ENCODE peak calls at places on chromosome 6, in five cellular contexts. One of them, this sample, is unnamed.

GRCh38 chr6:126963077-126963809 is 155.2 kb upstream of the RSPO3 start:
- DNase-seq in nephron progenitor cell: no peak
- DNase-seq in 8988T: no peak
- DNase-seq in OCI-LY7: no peak
- DNase-seq in activated CD4-positive, alpha-beta T cell treated with anti-CD3 and anti-CD28 coated beads, Interleukin-2, amount 50 U/mL, for 24 hours: no peak
- DNase-seq in this sample: no peak

GRCh38 chr6:126625019-126625418 is 285.1 kb downstream of the CENPW start:
- DNase-seq in nephron progenitor cell: peak; percentile 58
- DNase-seq in 8988T: no peak
- DNase-seq in OCI-LY7: no peak
- DNase-seq in activated CD4-positive, alpha-beta T cell treated with anti-CD3 and anti-CD28 coated beads, Interleukin-2, amount 50 U/mL, for 24 hours: no peak
- DNase-seq in this sample: no peak

GRCh38 chr6:26250806-26251075 is 114.3 kb upstream of the BTN3A2 start:
- DNase-seq in nephron progenitor cell: peak; percentile 32
- DNase-seq in 8988T: no peak
- DNase-seq in OCI-LY7: no peak
- DNase-seq in activated CD4-positive, alpha-beta T cell treated with anti-CD3 and anti-CD28 coated beads, Interleukin-2, amount 50 U/mL, for 24 hours: no peak
- DNase-seq in this sample: no peak

GRCh38 chr6:117206951-117207687 is 58.2 kb upstream of the VGLL2 start:
- DNase-seq in nephron progenitor cell: peak; percentile 5
- DNase-seq in 8988T: no peak
- DNase-seq in OCI-LY7: no peak
- DNase-seq in activated CD4-positive, alpha-beta T cell treated with anti-CD3 and anti-CD28 coated beads, Interleukin-2, amount 50 U/mL, for 24 hours: no peak
- DNase-seq in this sample: no peak

GRCh38 chr6:40287296-40287820 is 299.8 kb downstream of the LRFN2 start:
- DNase-seq in nephron progenitor cell: no peak
- DNase-seq in 8988T: no peak
- DNase-seq in OCI-LY7: no peak
- DNase-seq in activated CD4-positive, alpha-beta T cell treated with anti-CD3 and anti-CD28 coated beads, Interleukin-2, amount 50 U/mL, for 24 hours: no peak
- DNase-seq in this sample: no peak

GRCh38 chr6:168300975-168301647 is 18.5 kb downstream of the DACT2 start:
- DNase-seq in nephron progenitor cell: no peak
- DNase-seq in 8988T: no peak
- DNase-seq in OCI-LY7: no peak
- DNase-seq in activated CD4-positive, alpha-beta T cell treated with anti-CD3 and anti-CD28 coated beads, Interleukin-2, amount 50 U/mL, for 24 hours: no peak
- DNase-seq in this sample: no peak

GRCh38 chr6:36364669-36365479 is 22.6 kb downstream of the ETV7 start:
- DNase-seq in nephron progenitor cell: no peak
- DNase-seq in 8988T: no peak
- DNase-seq in OCI-LY7: peak; percentile 22
- DNase-seq in activated CD4-positive, alpha-beta T cell treated with anti-CD3 and anti-CD28 coated beads, Interleukin-2, amount 50 U/mL, for 24 hours: no peak
- DNase-seq in this sample: no peak

GRCh38 chr6:15400572-15401004 is 154.7 kb downstream of the JARID2 start:
- DNase-seq in nephron progenitor cell: peak; percentile 78
- DNase-seq in 8988T: no peak
- DNase-seq in OCI-LY7: no peak
- DNase-seq in activated CD4-positive, alpha-beta T cell treated with anti-CD3 and anti-CD28 coated beads, Interleukin-2, amount 50 U/mL, for 24 hours: no peak
- DNase-seq in this sample: no peak

GRCh38 chr6:168216139-168216538 is 103.4 kb downstream of the DACT2 start:
- DNase-seq in nephron progenitor cell: no peak
- DNase-seq in 8988T: no peak
- DNase-seq in OCI-LY7: no peak
- DNase-seq in activated CD4-positive, alpha-beta T cell treated with anti-CD3 and anti-CD28 coated beads, Interleukin-2, amount 50 U/mL, for 24 hours: no peak
- DNase-seq in this sample: no peak

GRCh38 chr6:126905917-126906316 is 212.6 kb upstream of the RSPO3 start:
- DNase-seq in nephron progenitor cell: no peak
- DNase-seq in 8988T: no peak
- DNase-seq in OCI-LY7: no peak
- DNase-seq in activated CD4-positive, alpha-beta T cell treated with anti-CD3 and anti-CD28 coated beads, Interleukin-2, amount 50 U/mL, for 24 hours: no peak
- DNase-seq in this sample: no peak

GRCh38 chr6:135738646-135739045 is 112.9 kb upstream of the PDE7B start:
- DNase-seq in nephron progenitor cell: no peak
- DNase-seq in 8988T: no peak
- DNase-seq in OCI-LY7: no peak
- DNase-seq in activated CD4-positive, alpha-beta T cell treated with anti-CD3 and anti-CD28 coated beads, Interleukin-2, amount 50 U/mL, for 24 hours: no peak
- DNase-seq in this sample: no peak

GRCh38 chr6:85660181-85660611 is 17.5 kb upstream of the SYNCRIP start:
- DNase-seq in nephron progenitor cell: no peak
- DNase-seq in 8988T: no peak
- DNase-seq in OCI-LY7: no peak
- DNase-seq in activated CD4-positive, alpha-beta T cell treated with anti-CD3 and anti-CD28 coated beads, Interleukin-2, amount 50 U/mL, for 24 hours: no peak
- DNase-seq in this sample: peak; percentile 55

GRCh38 chr6:169858293-169858934 is 107.0 kb downstream of the ERMARD start:
- DNase-seq in nephron progenitor cell: no peak
- DNase-seq in 8988T: no peak
- DNase-seq in OCI-LY7: no peak
- DNase-seq in activated CD4-positive, alpha-beta T cell treated with anti-CD3 and anti-CD28 coated beads, Interleukin-2, amount 50 U/mL, for 24 hours: no peak
- DNase-seq in this sample: no peak

GRCh38 chr6:42095776-42096541 is 45.6 kb downstream of the TAF8 start:
- DNase-seq in nephron progenitor cell: no peak
- DNase-seq in 8988T: no peak
- DNase-seq in OCI-LY7: no peak
- DNase-seq in activated CD4-positive, alpha-beta T cell treated with anti-CD3 and anti-CD28 coated beads, Interleukin-2, amount 50 U/mL, for 24 hours: no peak
- DNase-seq in this sample: no peak

GRCh38 chr6:84358581-84358980 is 131.1 kb upstream of the CEP162 start:
- DNase-seq in nephron progenitor cell: no peak
- DNase-seq in 8988T: no peak
- DNase-seq in OCI-LY7: no peak
- DNase-seq in activated CD4-positive, alpha-beta T cell treated with anti-CD3 and anti-CD28 coated beads, Interleukin-2, amount 50 U/mL, for 24 hours: no peak
- DNase-seq in this sample: no peak

GRCh38 chr6:75830959-75831885 is 82.2 kb downstream of the MYO6 start:
- DNase-seq in nephron progenitor cell: no peak
- DNase-seq in 8988T: no peak
- DNase-seq in OCI-LY7: no peak
- DNase-seq in activated CD4-positive, alpha-beta T cell treated with anti-CD3 and anti-CD28 coated beads, Interleukin-2, amount 50 U/mL, for 24 hours: peak; percentile 3
- DNase-seq in this sample: no peak

GRCh38 chr6:5776104-5776503 is 230.6 kb downstream of the NRN1 start:
- DNase-seq in nephron progenitor cell: no peak
- DNase-seq in 8988T: no peak
- DNase-seq in OCI-LY7: no peak
- DNase-seq in activated CD4-positive, alpha-beta T cell treated with anti-CD3 and anti-CD28 coated beads, Interleukin-2, amount 50 U/mL, for 24 hours: no peak
- DNase-seq in this sample: no peak

GRCh38 chr6:111972714-111973678 is 80.9 kb upstream of the CCN6 start:
- DNase-seq in nephron progenitor cell: peak; percentile 10
- DNase-seq in 8988T: no peak
- DNase-seq in OCI-LY7: no peak
- DNase-seq in activated CD4-positive, alpha-beta T cell treated with anti-CD3 and anti-CD28 coated beads, Interleukin-2, amount 50 U/mL, for 24 hours: peak; percentile 66
- DNase-seq in this sample: peak; percentile 44

GRCh38 chr6:76817429-76817828 is 645.9 kb downstream of the HTR1B start:
- DNase-seq in nephron progenitor cell: no peak
- DNase-seq in 8988T: no peak
- DNase-seq in OCI-LY7: no peak
- DNase-seq in activated CD4-positive, alpha-beta T cell treated with anti-CD3 and anti-CD28 coated beads, Interleukin-2, amount 50 U/mL, for 24 hours: no peak
- DNase-seq in this sample: no peak

GRCh38 chr6:137780447-137781034 is 86.5 kb upstream of the TNFAIP3 start:
- DNase-seq in nephron progenitor cell: no peak
- DNase-seq in 8988T: no peak
- DNase-seq in OCI-LY7: no peak
- DNase-seq in activated CD4-positive, alpha-beta T cell treated with anti-CD3 and anti-CD28 coated beads, Interleukin-2, amount 50 U/mL, for 24 hours: no peak
- DNase-seq in this sample: no peak

GRCh38 chr6:53566755-53567154 is 21.9 kb upstream of the GCLC start:
- DNase-seq in nephron progenitor cell: no peak
- DNase-seq in 8988T: no peak
- DNase-seq in OCI-LY7: no peak
- DNase-seq in activated CD4-positive, alpha-beta T cell treated with anti-CD3 and anti-CD28 coated beads, Interleukin-2, amount 50 U/mL, for 24 hours: no peak
- DNase-seq in this sample: no peak

GRCh38 chr6:100968934-100969333 is 87.8 kb upstream of the ASCC3 start:
- DNase-seq in nephron progenitor cell: no peak
- DNase-seq in 8988T: no peak
- DNase-seq in OCI-LY7: no peak
- DNase-seq in activated CD4-positive, alpha-beta T cell treated with anti-CD3 and anti-CD28 coated beads, Interleukin-2, amount 50 U/mL, for 24 hours: no peak
- DNase-seq in this sample: no peak

GRCh38 chr6:119495230-119495683 is 145.7 kb upstream of the MAN1A1 start:
- DNase-seq in nephron progenitor cell: peak; percentile 23
- DNase-seq in 8988T: no peak
- DNase-seq in OCI-LY7: no peak
- DNase-seq in activated CD4-positive, alpha-beta T cell treated with anti-CD3 and anti-CD28 coated beads, Interleukin-2, amount 50 U/mL, for 24 hours: no peak
- DNase-seq in this sample: no peak

This sample was measured in GOT3.